ENCODE peak calls at places on chromosomes 13 and 19, in four cellular contexts. One of them, this sample, is unnamed.

GRCh38 chr13:92657565-92657964 is 569.0 kb upstream of the GPC6 start:
- DNase-seq in NCI-H510A: no peak
- DNase-seq in left ventricle myocardium superior: no peak
- DNase-seq in activated CD4-positive, alpha-beta memory T cell treated with anti-CD3 and anti-CD28 coated beads, Interleukin-2, amount 10 ng/mL, durations not matched to agents 7 days and 5 days: no peak
- DNase-seq in this sample: no peak

GRCh38 chr13:19958119-19959111 is at the start of gene ZMYM2:
- DNase-seq in left ventricle myocardium superior: peak; percentile 100
- DNase-seq in activated CD4-positive, alpha-beta memory T cell treated with anti-CD3 and anti-CD28 coated beads, Interleukin-2, amount 10 ng/mL, durations not matched to agents 7 days and 5 days: peak; percentile 98
- DNase-seq in NCI-H510A: peak; percentile 91
- DNase-seq in this sample: peak; percentile 99

GRCh38 chr13:42040730-42041016 is 7.8 kb upstream of the DGKH start:
- DNase-seq in NCI-H510A: no peak
- DNase-seq in activated CD4-positive, alpha-beta memory T cell treated with anti-CD3 and anti-CD28 coated beads, Interleukin-2, amount 10 ng/mL, durations not matched to agents 7 days and 5 days: no peak
- DNase-seq in left ventricle myocardium superior: no peak
- DNase-seq in this sample: no peak

GRCh38 chr19:54158812-54159351 is 639 bp downstream of the LENG1 start:
- DNase-seq in left ventricle myocardium superior: no peak
- DNase-seq in NCI-H510A: no peak
- DNase-seq in activated CD4-positive, alpha-beta memory T cell treated with anti-CD3 and anti-CD28 coated beads, Interleukin-2, amount 10 ng/mL, durations not matched to agents 7 days and 5 days: peak; percentile 34
- DNase-seq in this sample: no peak

GRCh38 chr19:35088514-35088913 is 27.1 kb upstream of the FXYD3 start:
- DNase-seq in activated CD4-positive, alpha-beta memory T cell treated with anti-CD3 and anti-CD28 coated beads, Interleukin-2, amount 10 ng/mL, durations not matched to agents 7 days and 5 days: no peak
- DNase-seq in NCI-H510A: no peak
- DNase-seq in left ventricle myocardium superior: no peak
- DNase-seq in this sample: no peak

GRCh38 chr13:112664501-112665203 is 25.2 kb upstream of the ATP11A start:
- DNase-seq in activated CD4-positive, alpha-beta memory T cell treated with anti-CD3 and anti-CD28 coated beads, Interleukin-2, amount 10 ng/mL, durations not matched to agents 7 days and 5 days: no peak
- DNase-seq in NCI-H510A: no peak
- DNase-seq in left ventricle myocardium superior: no peak
- DNase-seq in this sample: no peak

GRCh38 chr19:33821871-33822270 is 25.2 kb downstream of the KCTD15 start:
- DNase-seq in activated CD4-positive, alpha-beta memory T cell treated with anti-CD3 and anti-CD28 coated beads, Interleukin-2, amount 10 ng/mL, durations not matched to agents 7 days and 5 days: no peak
- DNase-seq in NCI-H510A: no peak
- DNase-seq in left ventricle myocardium superior: no peak
- DNase-seq in this sample: no peak

GRCh38 chr19:31285744-31286143 is 63.5 kb downstream of the TSHZ3 start:
- DNase-seq in left ventricle myocardium superior: no peak
- DNase-seq in activated CD4-positive, alpha-beta memory T cell treated with anti-CD3 and anti-CD28 coated beads, Interleukin-2, amount 10 ng/mL, durations not matched to agents 7 days and 5 days: no peak
- DNase-seq in NCI-H510A: no peak
- DNase-seq in this sample: no peak

GRCh38 chr13:73833331-73834070 is 300.7 kb downstream of the KLF12 start:
- DNase-seq in left ventricle myocardium superior: no peak
- DNase-seq in activated CD4-positive, alpha-beta memory T cell treated with anti-CD3 and anti-CD28 coated beads, Interleukin-2, amount 10 ng/mL, durations not matched to agents 7 days and 5 days: no peak
- DNase-seq in NCI-H510A: no peak
- DNase-seq in this sample: no peak

GRCh38 chr13:25286308-25286968 is 850 bp downstream of the MTMR6 start:
- DNase-seq in activated CD4-positive, alpha-beta memory T cell treated with anti-CD3 and anti-CD28 coated beads, Interleukin-2, amount 10 ng/mL, durations not matched to agents 7 days and 5 days: peak; percentile 56
- DNase-seq in NCI-H510A: no peak
- DNase-seq in left ventricle myocardium superior: no peak
- DNase-seq in this sample: no peak

GRCh38 chr13:110233181-110233641 is 73.7 kb downstream of the COL4A1 start:
- DNase-seq in NCI-H510A: no peak
- DNase-seq in activated CD4-positive, alpha-beta memory T cell treated with anti-CD3 and anti-CD28 coated beads, Interleukin-2, amount 10 ng/mL, durations not matched to agents 7 days and 5 days: no peak
- DNase-seq in left ventricle myocardium superior: peak; percentile 58
- DNase-seq in this sample: peak; percentile 68

GRCh38 chr13:30340367-30341184 is 33.2 kb upstream of the KATNAL1 start:
- DNase-seq in left ventricle myocardium superior: peak; percentile 82
- DNase-seq in NCI-H510A: no peak
- DNase-seq in activated CD4-positive, alpha-beta memory T cell treated with anti-CD3 and anti-CD28 coated beads, Interleukin-2, amount 10 ng/mL, durations not matched to agents 7 days and 5 days: no peak
- DNase-seq in this sample: peak; percentile 70

GRCh38 chr13:109743706-109744453 is 42.5 kb downstream of the IRS2 start:
- DNase-seq in left ventricle myocardium superior: no peak
- DNase-seq in activated CD4-positive, alpha-beta memory T cell treated with anti-CD3 and anti-CD28 coated beads, Interleukin-2, amount 10 ng/mL, durations not matched to agents 7 days and 5 days: peak; percentile 40
- DNase-seq in NCI-H510A: peak; percentile 18
- DNase-seq in this sample: no peak

GRCh38 chr19:3509566-3509989 is 3.5 kb downstream of the FZR1 start:
- DNase-seq in left ventricle myocardium superior: no peak
- DNase-seq in NCI-H510A: no peak
- DNase-seq in activated CD4-positive, alpha-beta memory T cell treated with anti-CD3 and anti-CD28 coated beads, Interleukin-2, amount 10 ng/mL, durations not matched to agents 7 days and 5 days: no peak
- DNase-seq in this sample: no peak

GRCh38 chr19:38005224-38005614 is 98.2 kb downstream of the SIPA1L3 start:
- DNase-seq in left ventricle myocardium superior: no peak
- DNase-seq in activated CD4-positive, alpha-beta memory T cell treated with anti-CD3 and anti-CD28 coated beads, Interleukin-2, amount 10 ng/mL, durations not matched to agents 7 days and 5 days: no peak
- DNase-seq in NCI-H510A: no peak
- DNase-seq in this sample: no peak

GRCh38 chr13:50646070-50646469 is 197.4 kb downstream of the DLEU7 start:
- DNase-seq in activated CD4-positive, alpha-beta memory T cell treated with anti-CD3 and anti-CD28 coated beads, Interleukin-2, amount 10 ng/mL, durations not matched to agents 7 days and 5 days: no peak
- DNase-seq in NCI-H510A: no peak
- DNase-seq in left ventricle myocardium superior: no peak
- DNase-seq in this sample: no peak

GRCh38 chr19:46984077-46985010 is 35.3 kb upstream of the NPAS1 start:
- DNase-seq in activated CD4-positive, alpha-beta memory T cell treated with anti-CD3 and anti-CD28 coated beads, Interleukin-2, amount 10 ng/mL, durations not matched to agents 7 days and 5 days: no peak
- DNase-seq in left ventricle myocardium superior: peak; percentile 70
- DNase-seq in NCI-H510A: peak; percentile 33
- DNase-seq in this sample: peak; percentile 83

GRCh38 chr13:109088528-109088927 is 459.1 kb downstream of the MYO16 start:
- DNase-seq in NCI-H510A: no peak
- DNase-seq in activated CD4-positive, alpha-beta memory T cell treated with anti-CD3 and anti-CD28 coated beads, Interleukin-2, amount 10 ng/mL, durations not matched to agents 7 days and 5 days: no peak
- DNase-seq in left ventricle myocardium superior: no peak
- DNase-seq in this sample: no peak

This sample was measured in heart left ventricle.